ENCODE peak calls at places on chromosomes 2 and 18, in eight cellular contexts. U, Y, I, E, F, G, Q and H are unnamed samples.

GRCh38 chr2:176098366-176099158 is 1.0 kb upstream of the HOXD12 start:
- DNase-seq in U (no peak), Y (no peak), I (no peak), E (no peak), F (no peak), G (peak), Q (peak), H (no peak)

GRCh38 chr2:153221506-153221905 is 257.1 kb downstream of the RPRM start:
- DNase-seq in U (no peak), Y (no peak), I (no peak), E (no peak), F (no peak), G (no peak), Q (no peak), H (no peak)

GRCh38 chr2:45173513-45173912 is 164.3 kb upstream of the SIX2 start:
- DNase-seq in U (no peak), Y (no peak), I (no peak), E (no peak), F (peak), G (no peak), Q (no peak), H (no peak)

GRCh38 chr18:35797961-35798360 is 174.5 kb upstream of the RMP24 start:
- DNase-seq in U (no peak), Y (no peak), I (no peak), E (no peak), F (no peak), G (no peak), Q (no peak), H (no peak)

GRCh38 chr2:174337337-174338154 is 2.8 kb downstream of the SP9 start:
- DNase-seq in U (no peak), Y (no peak), I (no peak), E (peak), F (peak), G (no peak), Q (no peak), H (peak)

GRCh38 chr2:129724021-129724757 is 255.3 kb upstream of the RAB6C start:
- DNase-seq in U (no peak), Y (no peak), I (no peak), E (no peak), F (no peak), G (no peak), Q (no peak), H (no peak)

GRCh38 chr2:168510125-168510756 is 54.2 kb downstream of the CERS6 start:
- DNase-seq in U (no peak), Y (no peak), I (no peak), E (no peak), F (no peak), G (no peak), Q (no peak), H (no peak)

GRCh38 chr2:239854596-239854995 is 170.5 kb downstream of the NDUFA10 start:
- DNase-seq in U (no peak), Y (no peak), I (no peak), E (no peak), F (no peak), G (no peak), Q (no peak), H (no peak)

GRCh38 chr2:75456825-75457224 is 103.9 kb downstream of the EVA1A start:
- DNase-seq in U (no peak), Y (no peak), I (no peak), E (no peak), F (no peak), G (no peak), Q (no peak), H (no peak)

GRCh38 chr2:97761192-97761591 is 47.8 kb downstream of the ZAP70 start:
- DNase-seq in U (no peak), Y (no peak), I (no peak), E (no peak), F (no peak), G (no peak), Q (peak), H (no peak)

GRCh38 chr2:74772071-74772470 is 61.9 kb upstream of the HK2 start:
- DNase-seq in U (no peak), Y (no peak), I (no peak), E (no peak), F (no peak), G (no peak), Q (no peak), H (no peak)

GRCh38 chr18:64115906-64116305 is 33.0 kb downstream of the LINC00305 start:
- DNase-seq in U (no peak), Y (no peak), I (no peak), E (no peak), F (no peak), G (no peak), Q (no peak), H (no peak)

GRCh38 chr2:96520697-96521096 is 15.5 kb upstream of the NEURL3 start:
- DNase-seq in U (no peak), Y (no peak), I (no peak), E (no peak), F (no peak), G (no peak), Q (no peak), H (no peak)
- TF ChIP-seq CTCF in U (no peak), Y (no peak), I (no peak), E (no peak), F (no peak), G (no peak), Q (no peak), H (no peak)

GRCh38 chr2:42050350-42051167 is 2.7 kb downstream of the PKDCC start:
- DNase-seq in U (no peak), Y (no peak), I (no peak), E (no peak), F (no peak), G (no peak), Q (no peak), H (no peak)

GRCh38 chr2:42048318-42049251 is 764 bp downstream of the PKDCC start:
- DNase-seq in U (no peak), Y (no peak), I (no peak), E (no peak), F (no peak), G (peak), Q (peak), H (peak)

GRCh38 chr2:42047488-42048317 is at the start of gene PKDCC:
- DNase-seq in U (peak), Y (peak), I (peak), E (no peak), F (peak), G (peak), Q (peak), H (peak)

GRCh38 chr2:42051168-42052125 is 3.6 kb downstream of the PKDCC start:
- DNase-seq in U (no peak), Y (no peak), I (no peak), E (no peak), F (no peak), G (peak), Q (no peak), H (no peak)

DNA sequence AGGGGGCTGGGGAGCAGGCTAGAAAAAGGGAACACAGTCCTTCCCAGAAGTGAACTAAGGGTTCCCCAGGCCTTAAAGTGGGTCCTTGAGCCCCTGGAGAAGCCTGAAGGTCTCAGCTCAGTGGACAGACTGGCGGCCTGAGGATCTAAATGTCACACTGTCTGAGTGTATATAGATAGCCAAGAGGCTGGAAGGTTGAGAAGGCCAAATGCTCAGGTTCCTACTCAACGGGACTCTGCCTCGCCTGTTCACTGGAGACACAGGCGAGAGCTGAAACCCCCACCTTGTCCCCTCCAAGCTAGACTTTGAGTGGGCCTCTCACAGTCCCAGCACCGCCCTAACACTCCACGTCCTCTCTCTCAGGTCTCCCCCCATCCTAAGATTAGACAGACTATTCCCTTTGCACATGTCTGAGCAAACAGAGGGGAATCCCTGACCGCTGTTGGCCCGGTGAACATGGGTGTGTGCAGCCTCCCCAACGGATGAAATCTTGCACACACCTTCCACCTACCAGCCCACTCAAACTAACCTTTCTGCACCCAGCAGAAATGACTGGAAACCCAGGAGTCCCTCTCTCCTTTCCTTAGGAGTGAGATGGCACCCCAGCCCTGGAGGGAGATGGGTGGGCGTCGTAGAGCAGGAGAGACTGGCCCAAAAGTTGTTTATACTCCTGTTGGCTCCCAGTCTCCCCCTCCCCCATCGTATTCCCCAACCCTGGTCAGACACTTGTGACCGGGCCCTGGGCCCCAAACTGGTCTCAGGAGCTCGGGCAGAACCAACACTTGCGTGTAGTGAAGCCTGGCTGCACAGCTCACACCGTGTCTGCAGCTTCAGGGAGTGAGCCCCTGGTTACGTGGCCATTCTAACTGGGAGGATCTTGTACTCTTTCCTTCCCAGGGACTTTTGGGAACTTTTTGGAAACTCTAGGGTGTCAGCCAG is 1.9 kb downstream of the PKDCC start:
- DNase-seq in U (no peak), Y (no peak), I (no peak), E (no peak), F (no peak), G (peak), Q (no peak), H (no peak)
- H3K27ac ChIP-seq in U (peak), Y (peak), I (peak), E (no peak), F (no peak), G (peak), Q (peak), H (no peak)

GRCh38 chr2:113872201-113872600 is 17.7 kb upstream of the ACTR3 start:
- DNase-seq in U (no peak), Y (no peak), I (no peak), E (no peak), F (no peak), G (no peak), Q (no peak), H (no peak)
- H3K4me3 ChIP-seq in U (no peak), Y (no peak), I (no peak), E (no peak), F (no peak), G (no peak), Q (no peak), H (no peak)

DNA sequence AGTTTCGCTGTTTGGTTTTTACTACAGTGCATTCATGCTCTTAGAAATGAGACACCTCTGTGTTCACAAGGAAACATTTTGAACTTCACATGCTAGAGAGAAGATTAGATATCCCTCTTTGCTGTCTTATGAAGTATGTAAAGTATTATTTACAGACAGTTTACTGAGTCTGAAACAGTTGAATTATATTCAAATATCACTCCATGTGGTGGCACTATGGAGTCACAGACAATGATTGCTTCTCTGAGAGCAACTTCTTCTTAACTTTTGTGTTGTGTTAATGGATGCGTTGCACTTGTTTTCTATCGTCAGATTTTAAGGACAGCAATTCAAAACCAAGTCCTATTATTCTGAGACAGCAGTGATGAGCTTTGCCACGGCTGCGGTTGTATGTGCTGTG is 823.6 kb downstream of the GALR1 start:
- DNase-seq in U (no peak), Y (no peak), I (no peak), E (no peak), F (no peak), G (no peak), Q (no peak), H (no peak)
- TF ChIP-seq CTCF in U (no peak), Y (peak), I (no peak), E (peak), F (no peak), G (no peak), Q (no peak), H (peak)

DNA sequence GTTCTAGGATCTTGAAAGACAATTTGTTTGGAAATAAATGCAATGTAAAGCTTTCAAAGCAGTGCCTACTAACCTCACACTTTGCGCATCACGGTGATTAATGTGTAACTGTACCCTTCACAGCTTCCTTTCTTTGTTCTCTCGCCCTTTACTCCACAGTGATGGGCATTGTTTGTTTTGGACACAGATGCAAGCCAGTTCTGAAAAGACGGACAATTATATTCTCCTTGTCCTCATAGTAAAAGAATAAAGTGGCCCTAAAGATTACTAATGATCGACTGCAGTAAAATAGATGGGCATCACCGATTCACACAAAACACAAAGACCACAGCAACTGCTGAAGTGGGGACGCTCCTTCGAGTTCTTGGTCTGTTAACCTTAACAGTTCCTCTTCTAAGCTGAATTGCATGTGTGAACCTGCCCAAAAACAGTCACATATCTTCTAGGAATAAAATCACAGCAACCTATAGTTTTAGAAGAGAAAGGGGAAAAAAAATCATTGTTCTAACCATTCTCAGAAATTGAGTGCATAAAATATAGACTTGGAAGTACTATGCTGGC is 7.7 kb downstream of the L3MBTL4 start:
- DNase-seq in U (no peak), Y (no peak), I (no peak), E (no peak), F (no peak), G (no peak), Q (no peak), H (no peak)
- H3K27ac ChIP-seq in U (no peak), Y (no peak), I (peak), E (no peak), F (no peak), G (no peak), Q (no peak), H (no peak)